ENCODE peak calls at places on chromosome 1, in ten cellular contexts. One of them, this sample, is unnamed.

GRCh38 chr1:31803610-31804009 is 12.2 kb downstream of the SPOCD1 start:
- DNase-seq in uterus: no peak
- DNase-seq in hypothalamus: no peak
- DNase-seq in osteoblast: no peak
- DNase-seq in GM13977: no peak
- DNase-seq in NCI-H1436 treated with DMSO at 0.1 percent for 48 hours: no peak
- DNase-seq in gastrocnemius medialis: no peak
- DNase-seq in stimulated activated CD4-positive, alpha-beta T cell treated with anti-CD3 and anti-CD28 coated beads, Interleukin-4, amount 100 ng/mL, for 4 hours: no peak
- DNase-seq in iPS DF 19.7: no peak
- DNase-seq in M059J: no peak
- DNase-seq in this sample: no peak

GRCh38 chr1:2584822-2585317 is 1.7 kb upstream of the PRXL2B start:
- DNase-seq in uterus: no peak
- DNase-seq in hypothalamus: no peak
- DNase-seq in osteoblast: peak
- DNase-seq in GM13977: no peak
- DNase-seq in NCI-H1436 treated with DMSO at 0.1 percent for 48 hours: no peak
- DNase-seq in gastrocnemius medialis: no peak
- DNase-seq in stimulated activated CD4-positive, alpha-beta T cell treated with anti-CD3 and anti-CD28 coated beads, Interleukin-4, amount 100 ng/mL, for 4 hours: no peak
- DNase-seq in iPS DF 19.7: no peak
- DNase-seq in M059J: no peak
- DNase-seq in this sample: peak

GRCh38 chr1:38929054-38929453 is 12.6 kb downstream of the RHBDL2 start:
- DNase-seq in uterus: no peak
- DNase-seq in hypothalamus: no peak
- DNase-seq in osteoblast: peak
- DNase-seq in GM13977: no peak
- DNase-seq in NCI-H1436 treated with DMSO at 0.1 percent for 48 hours: no peak
- DNase-seq in gastrocnemius medialis: no peak
- DNase-seq in stimulated activated CD4-positive, alpha-beta T cell treated with anti-CD3 and anti-CD28 coated beads, Interleukin-4, amount 100 ng/mL, for 4 hours: no peak
- DNase-seq in iPS DF 19.7: no peak
- DNase-seq in M059J: no peak
- DNase-seq in this sample: no peak

GRCh38 chr1:150692720-150693119 is 4.2 kb downstream of the GOLPH3L start:
- DNase-seq in uterus: no peak
- DNase-seq in hypothalamus: no peak
- DNase-seq in osteoblast: no peak
- DNase-seq in GM13977: no peak
- DNase-seq in NCI-H1436 treated with DMSO at 0.1 percent for 48 hours: no peak
- DNase-seq in gastrocnemius medialis: no peak
- DNase-seq in stimulated activated CD4-positive, alpha-beta T cell treated with anti-CD3 and anti-CD28 coated beads, Interleukin-4, amount 100 ng/mL, for 4 hours: no peak
- DNase-seq in iPS DF 19.7: no peak
- DNase-seq in M059J: peak
- DNase-seq in this sample: no peak

GRCh38 chr1:160708821-160709220 is 2.8 kb downstream of the CD48 start:
- DNase-seq in uterus: no peak
- DNase-seq in hypothalamus: no peak
- DNase-seq in osteoblast: no peak
- DNase-seq in GM13977: no peak
- DNase-seq in NCI-H1436 treated with DMSO at 0.1 percent for 48 hours: no peak
- DNase-seq in gastrocnemius medialis: no peak
- DNase-seq in stimulated activated CD4-positive, alpha-beta T cell treated with anti-CD3 and anti-CD28 coated beads, Interleukin-4, amount 100 ng/mL, for 4 hours: peak
- DNase-seq in iPS DF 19.7: no peak
- DNase-seq in M059J: no peak
- DNase-seq in this sample: no peak

GRCh38 chr1:20185834-20186782 is at the start of the genes PLA2G2C and UBXN10:
- DNase-seq in uterus: peak
- DNase-seq in hypothalamus: peak
- DNase-seq in osteoblast: no peak
- DNase-seq in GM13977: peak
- DNase-seq in NCI-H1436 treated with DMSO at 0.1 percent for 48 hours: no peak
- DNase-seq in gastrocnemius medialis: no peak
- DNase-seq in stimulated activated CD4-positive, alpha-beta T cell treated with anti-CD3 and anti-CD28 coated beads, Interleukin-4, amount 100 ng/mL, for 4 hours: peak
- DNase-seq in iPS DF 19.7: no peak
- DNase-seq in M059J: no peak
- DNase-seq in this sample: no peak

GRCh38 chr1:235990376-235990795 is 74.5 kb downstream of the NID1 start:
- DNase-seq in uterus: peak
- DNase-seq in hypothalamus: no peak
- DNase-seq in osteoblast: peak
- DNase-seq in GM13977: no peak
- DNase-seq in NCI-H1436 treated with DMSO at 0.1 percent for 48 hours: no peak
- DNase-seq in gastrocnemius medialis: no peak
- DNase-seq in stimulated activated CD4-positive, alpha-beta T cell treated with anti-CD3 and anti-CD28 coated beads, Interleukin-4, amount 100 ng/mL, for 4 hours: no peak
- DNase-seq in iPS DF 19.7: no peak
- DNase-seq in M059J: no peak
- DNase-seq in this sample: no peak

GRCh38 chr1:218390625-218391024 is 45.5 kb downstream of the TGFB2 start:
- DNase-seq in uterus: no peak
- DNase-seq in hypothalamus: no peak
- DNase-seq in osteoblast: no peak
- DNase-seq in GM13977: no peak
- DNase-seq in NCI-H1436 treated with DMSO at 0.1 percent for 48 hours: no peak
- DNase-seq in gastrocnemius medialis: no peak
- DNase-seq in stimulated activated CD4-positive, alpha-beta T cell treated with anti-CD3 and anti-CD28 coated beads, Interleukin-4, amount 100 ng/mL, for 4 hours: no peak
- DNase-seq in iPS DF 19.7: no peak
- DNase-seq in M059J: no peak
- DNase-seq in this sample: no peak

GRCh38 chr1:86119214-86119764 is 37.3 kb downstream of the COL24A1 start:
- DNase-seq in uterus: no peak
- DNase-seq in hypothalamus: no peak
- DNase-seq in osteoblast: no peak
- DNase-seq in GM13977: no peak
- DNase-seq in NCI-H1436 treated with DMSO at 0.1 percent for 48 hours: no peak
- DNase-seq in gastrocnemius medialis: no peak
- DNase-seq in stimulated activated CD4-positive, alpha-beta T cell treated with anti-CD3 and anti-CD28 coated beads, Interleukin-4, amount 100 ng/mL, for 4 hours: no peak
- DNase-seq in iPS DF 19.7: no peak
- DNase-seq in M059J: peak
- DNase-seq in this sample: no peak

GRCh38 chr1:23444596-23445390 is 20.2 kb upstream of the TCEA3 start:
- DNase-seq in uterus: no peak
- DNase-seq in hypothalamus: no peak
- DNase-seq in osteoblast: no peak
- DNase-seq in GM13977: no peak
- DNase-seq in NCI-H1436 treated with DMSO at 0.1 percent for 48 hours: no peak
- DNase-seq in gastrocnemius medialis: no peak
- DNase-seq in stimulated activated CD4-positive, alpha-beta T cell treated with anti-CD3 and anti-CD28 coated beads, Interleukin-4, amount 100 ng/mL, for 4 hours: no peak
- DNase-seq in iPS DF 19.7: no peak
- DNase-seq in M059J: no peak
- DNase-seq in this sample: no peak

GRCh38 chr1:21175670-21176581 is 771 bp downstream of the EIF4G3 start:
- DNase-seq in uterus: peak
- DNase-seq in hypothalamus: no peak
- DNase-seq in osteoblast: peak
- DNase-seq in GM13977: peak
- DNase-seq in NCI-H1436 treated with DMSO at 0.1 percent for 48 hours: no peak
- DNase-seq in gastrocnemius medialis: peak
- DNase-seq in stimulated activated CD4-positive, alpha-beta T cell treated with anti-CD3 and anti-CD28 coated beads, Interleukin-4, amount 100 ng/mL, for 4 hours: peak
- DNase-seq in iPS DF 19.7: no peak
- DNase-seq in M059J: peak
- DNase-seq in this sample: no peak

GRCh38 chr1:28028873-28029654 is 59.3 kb downstream of the EYA3 start:
- DNase-seq in uterus: no peak
- DNase-seq in hypothalamus: no peak
- DNase-seq in osteoblast: no peak
- DNase-seq in GM13977: no peak
- DNase-seq in NCI-H1436 treated with DMSO at 0.1 percent for 48 hours: no peak
- DNase-seq in gastrocnemius medialis: no peak
- DNase-seq in stimulated activated CD4-positive, alpha-beta T cell treated with anti-CD3 and anti-CD28 coated beads, Interleukin-4, amount 100 ng/mL, for 4 hours: no peak
- DNase-seq in iPS DF 19.7: no peak
- DNase-seq in M059J: no peak
- DNase-seq in this sample: no peak

This sample was measured in chondrocyte.